ENCODE peak calls at places on chromosomes 4 and X, in five cellular contexts. V, B, E, K and J are unnamed samples.

GRCh38 chrX:68112321-68112720 is 321.0 kb downstream of the OPHN1 start:
- DNase-seq in V (no peak), B (no peak), E (no peak), K (no peak), J (no peak)

GRCh38 chr4:152536545-152537182 is 772 bp upstream of the FBXW7 start:
- DNase-seq in V (no peak), B (peak; percentile 48), E (peak; percentile 42), K (peak; percentile 65), J (no peak)

GRCh38 chrX:110317079-110317819 is 636 bp downstream of the AMMECR1 start:
- DNase-seq in V (peak; percentile 23), B (no peak), E (peak; percentile 11), K (no peak), J (no peak)

GRCh38 chrX:108313662-108314061 is 124.6 kb downstream of the COL4A6 start:
- DNase-seq in V (no peak), B (no peak), E (no peak), K (no peak), J (no peak)

GRCh38 chr4:159446266-159446976 is 343.5 kb downstream of the RAPGEF2 start:
- DNase-seq in V (peak; percentile 70), B (peak; percentile 84), E (peak; percentile 75), K (peak; percentile 49), J (peak; percentile 10)

GRCh38 chr4:61517144-61517543 is 317.0 kb downstream of the ADGRL3 start:
- DNase-seq in V (no peak), B (no peak), E (no peak), K (peak; percentile 59), J (no peak)

GRCh38 chr4:71195932-71196331 is 142.9 kb upstream of the SLC4A4 start:
- DNase-seq in V (no peak), B (no peak), E (no peak), K (no peak), J (no peak)

GRCh38 chr4:3375688-3376087 is 66.1 kb upstream of the HGFAC start:
- DNase-seq in V (peak; percentile 77), B (no peak), E (no peak), K (no peak), J (peak; percentile 91)

GRCh38 chrX:139049455-139049854 is 337.9 kb upstream of the FGF13 start:
- DNase-seq in V (no peak), B (no peak), E (no peak), K (no peak), J (no peak)

GRCh38 chr4:1375051-1375721 is 28.2 kb downstream of the UVSSA start:
- DNase-seq in V (no peak), B (no peak), E (peak; percentile 34), K (peak; percentile 60), J (no peak)

GRCh38 chrX:29419774-29420553 is 795.4 kb upstream of the MAGEB2 start:
- DNase-seq in V (no peak), B (no peak), E (no peak), K (no peak), J (no peak)

GRCh38 chr4:3679851-3680311 is 86.3 kb upstream of the ADRA2C start:
- DNase-seq in V (no peak), B (no peak), E (no peak), K (peak; percentile 84), J (no peak)

GRCh38 chrX:68695206-68695845 is 47.9 kb downstream of the STARD8 start:
- DNase-seq in V (no peak), B (no peak), E (no peak), K (no peak), J (no peak)

GRCh38 chr4:10947898-10948297 is 263.3 kb upstream of the CLNK start:
- DNase-seq in V (no peak), B (no peak), E (no peak), K (no peak), J (no peak)

GRCh38 chrX:68463880-68464279 is 30.6 kb upstream of the OPHN1 start:
- DNase-seq in V (no peak), B (no peak), E (no peak), K (no peak), J (no peak)

GRCh38 chrX:27680726-27681125 is 90.6 kb downstream of the DCAF8L2 start:
- DNase-seq in V (no peak), B (no peak), E (no peak), K (no peak), J (no peak)

GRCh38 chr4:8067274-8067936 is 91.2 kb downstream of the ABLIM2 start:
- DNase-seq in V (no peak), B (no peak), E (no peak), K (peak; percentile 62), J (no peak)

GRCh38 chr4:1417522-1418390 is 11.5 kb upstream of the NKX1-1 start:
- DNase-seq in V (no peak), B (peak; percentile 2), E (no peak), K (no peak), J (no peak)

GRCh38 chr4:88659061-88659889 is 38.4 kb downstream of the NAP1L5 start:
- DNase-seq in V (peak; percentile 13), B (peak; percentile 52), E (peak; percentile 92), K (no peak), J (no peak)

GRCh38 chr4:108850407-108850709 is 87.5 kb upstream of the ETNPPL start:
- DNase-seq in V (no peak), B (no peak), E (no peak), K (no peak), J (no peak)

GRCh38 chr4:108834167-108834566 is 71.3 kb upstream of the ETNPPL start:
- DNase-seq in V (peak; percentile 15), B (no peak), E (no peak), K (no peak), J (peak; percentile 34)

GRCh38 chr4:163404080-163404479 is 60.4 kb downstream of the NPY5R start:
- DNase-seq in V (no peak), B (no peak), E (no peak), K (no peak), J (no peak)

GRCh38 chrX:112058766-112059165 is 23.8 kb downstream of the TRPC5 start:
- DNase-seq in V (no peak), B (no peak), E (no peak), K (no peak), J (no peak)

GRCh38 chr4:55116450-55116849 is 8.9 kb downstream of the KDR start:
- DNase-seq in V (no peak), B (no peak), E (no peak), K (no peak), J (no peak)

GRCh38 chr4:26325191-26325590 is 4.4 kb downstream of the RBPJ start:
- DNase-seq in V (no peak), B (peak; percentile 14), E (peak; percentile 64), K (no peak), J (no peak)

GRCh38 chr4:168453146-168453545 is 27.1 kb downstream of the DDX60L start:
- DNase-seq in V (no peak), B (no peak), E (no peak), K (no peak), J (no peak)

GRCh38 chrX:47854474-47854873 is 17.8 kb downstream of the ZNF81 start:
- DNase-seq in V (no peak), B (no peak), E (peak; percentile 68), K (no peak), J (no peak)

GRCh38 chr4:152100378-152101201 is 339.8 kb upstream of the GATB start:
- DNase-seq in V (no peak), B (no peak), E (no peak), K (no peak), J (no peak)

GRCh38 chr4:56803473-56803872 is 18.0 kb downstream of the SPINK2 start:
- DNase-seq in V (peak; percentile 27), B (no peak), E (no peak), K (no peak), J (no peak)

GRCh38 chr4:48017108-48017527 is 546 bp downstream of the NIPAL1 start:
- DNase-seq in V (peak; percentile 44), B (peak; percentile 66), E (no peak), K (peak; percentile 85), J (peak; percentile 84)

GRCh38 chr4:88859191-88859812 is 161.7 kb upstream of the NAP1L5 start:
- DNase-seq in V (no peak), B (no peak), E (no peak), K (no peak), J (no peak)

GRCh38 chrX:77493677-77494553 is 46.7 kb downstream of the FGF16 start:
- DNase-seq in V (no peak), B (no peak), E (no peak), K (no peak), J (peak; percentile 40)

GRCh38 chr4:823093-823760 is 2.7 kb downstream of the CPLX1 start:
- DNase-seq in V (no peak), B (no peak), E (peak; percentile 33), K (peak; percentile 55), J (no peak)

GRCh38 chrX:63418211-63418610 is 67.1 kb upstream of the SPIN4 start:
- DNase-seq in V (no peak), B (no peak), E (no peak), K (no peak), J (no peak)

GRCh38 chr4:183633476-183634058 is 25.4 kb downstream of the RWDD4 start:
- DNase-seq in V (peak; percentile 4), B (no peak), E (peak; percentile 25), K (no peak), J (no peak)

GRCh38 chr4:2944882-2945526 is 18.2 kb downstream of the NOP14 start:
- DNase-seq in V (no peak), B (no peak), E (no peak), K (no peak), J (no peak)

GRCh38 chr4:102263024-102263787 is 82.1 kb downstream of the SLC39A8 start:
- DNase-seq in V (peak; percentile 52), B (peak; percentile 49), E (peak; percentile 90), K (no peak), J (no peak)